ENCODE peak calls at places on chromosomes 11 and 22, in five cellular contexts. J is A549, S is AG04450, I is left ventricle myocardium inferior, A is adrenal gland. K is an unnamed sample. For H3K9me3, the result is how much of the 10 kb centered on the place peaks cover.

GRCh38 chr11:118605116-118605867 is 2.1 kb upstream of the PHLDB1 start:
- DNase-seq in S (peak), I (peak), A (peak), J (no peak), K (peak)

GRCh38 chr22:18968011-18968749 is 32.1 kb upstream of the PRODH start:
- DNase-seq in S (no peak), I (no peak), J (no peak), A (peak), K (peak)

GRCh38 chr22:45585437-45585755 is 82.7 kb downstream of the FBLN1 start:
- DNase-seq in J (peak), A (no peak), I (no peak), S (no peak), K (no peak)

GRCh38 chr22:48714231-48714630 is 1113.4 kb downstream of the BRD1 start:
- DNase-seq in J (no peak), I (peak), A (no peak), S (no peak), K (no peak)

GRCh38 chr11:82458777-82459176 is 274.9 kb downstream of the FAM181B start:
- DNase-seq in I (no peak), S (no peak), J (no peak), A (no peak), K (no peak)

GRCh38 chr22:21632237-21632895 is at the start of gene CCDC116:
- DNase-seq in A (no peak), S (no peak), I (no peak), J (peak), K (peak)

GRCh38 chr11:7673724-7674434 is 579 bp upstream of the CYB5R2 start:
- DNase-seq in S (no peak), A (no peak), J (no peak), I (no peak), K (peak)

GRCh38 chr11:89433278-89433677 is 57.9 kb downstream of the NOX4 start:
- DNase-seq in I (no peak), S (no peak), J (no peak), A (no peak), K (no peak)

GRCh38 chr11:119774180-119774763 is 45.3 kb upstream of the NECTIN1 start:
- DNase-seq in J (no peak), A (no peak), S (no peak), I (no peak), K (no peak)

GRCh38 chr11:110795124-110795624 is 82.9 kb upstream of the ARHGAP20 start:
- DNase-seq in A (no peak), I (no peak), S (no peak), J (no peak), K (no peak)

GRCh38 chr11:62689421-62690183 is at the start of gene LRRN4CL:
- DNase-seq in I (peak), J (no peak), A (peak), S (peak), K (peak)

GRCh38 chr11:10876168-10876567 is 18.3 kb upstream of the ZBED5 start:
- DNase-seq in A (no peak), S (no peak), I (no peak), J (no peak), K (no peak)

GRCh38 chr22:34845391-34845790 is 220.6 kb upstream of the ISX start:
- DNase-seq in S (no peak), J (no peak), A (no peak), I (no peak), K (no peak)

GRCh38 chr11:4683020-4683419 is 14.6 kb downstream of the OR51E2 start:
- DNase-seq in S (peak), I (no peak), A (no peak), J (no peak), K (no peak)

GRCh38 chr11:119316729-119317591 is at the start of gene MCAM:
- DNase-seq in J (no peak), A (no peak), I (peak), S (no peak), K (no peak)

GRCh38 chr11:134592391-134592990 is 180.4 kb upstream of the B3GAT1 start:
- DNase-seq in A (no peak), I (no peak), S (no peak), J (peak), K (peak)

GRCh38 chr11:73258104-73258684 is 13.9 kb upstream of the P2RY6 start:
- DNase-seq in A (no peak), J (no peak), S (no peak), I (no peak), K (no peak)

GRCh38 chr11:6596237-6596877 is 7.1 kb downstream of the RRP8 start:
- DNase-seq in A (no peak), J (no peak), I (no peak), S (no peak), K (no peak)

GRCh38 chr11:86484164-86484794 is 109.6 kb downstream of the CCDC81 start:
- DNase-seq in I (peak), S (peak), A (peak), J (peak), K (no peak)

GRCh38 chr22:31496735-31497146 is 405 bp downstream of the SFI1 start:
- DNase-seq in S (no peak), A (peak), I (no peak), J (no peak), K (peak)

GRCh38 chr11:130160460-130161090 is 993 bp downstream of the ST14 start:
- DNase-seq in I (no peak), S (no peak), A (no peak), J (no peak), K (no peak)

GRCh38 chr22:17171313-17172171 is 12.5 kb upstream of the HDHD5 start:
- DNase-seq in A (peak), S (peak), J (peak), I (peak), K (peak)

GRCh38 chr11:66115638-66116410 is 45.8 kb downstream of the PACS1 start:
- DNase-seq in I (no peak), J (no peak), A (no peak), S (no peak), K (no peak)
- H3K4me3 ChIP-seq in I (no peak), J (no peak), A (no peak), S (no peak), K (no peak)

GRCh38 chr11:34425360-34425759 is 13.4 kb upstream of the CAT start:
- DNase-seq in I (no peak), S (no peak), J (no peak), A (no peak), K (no peak)

GRCh38 chr11:34426766-34427170 is 12.0 kb upstream of the CAT start:
- DNase-seq in J (no peak), A (no peak), I (no peak), S (peak), K (no peak)

GRCh38 chr11:34427171-34427805 is 11.4 kb upstream of the CAT start:
- DNase-seq in S (peak), J (peak), I (no peak), A (no peak), K (no peak)

GRCh38 chr11:34425863-34426262 is 12.9 kb upstream of the CAT start:
- DNase-seq in I (no peak), A (no peak), S (no peak), J (no peak), K (no peak)

GRCh38 chr11:34423300-34423699 is 15.4 kb upstream of the CAT start:
- DNase-seq in S (no peak), I (no peak), A (no peak), J (no peak), K (no peak)
- TF ChIP-seq CTCF in S (no peak), I (no peak), A (no peak), J (no peak), K (no peak)

GRCh38 chr11:114942207-114942606 is 263.9 kb downstream of the NXPE2 start:
- DNase-seq in J (no peak), I (no peak), A (no peak), S (no peak), K (no peak)

DNA sequence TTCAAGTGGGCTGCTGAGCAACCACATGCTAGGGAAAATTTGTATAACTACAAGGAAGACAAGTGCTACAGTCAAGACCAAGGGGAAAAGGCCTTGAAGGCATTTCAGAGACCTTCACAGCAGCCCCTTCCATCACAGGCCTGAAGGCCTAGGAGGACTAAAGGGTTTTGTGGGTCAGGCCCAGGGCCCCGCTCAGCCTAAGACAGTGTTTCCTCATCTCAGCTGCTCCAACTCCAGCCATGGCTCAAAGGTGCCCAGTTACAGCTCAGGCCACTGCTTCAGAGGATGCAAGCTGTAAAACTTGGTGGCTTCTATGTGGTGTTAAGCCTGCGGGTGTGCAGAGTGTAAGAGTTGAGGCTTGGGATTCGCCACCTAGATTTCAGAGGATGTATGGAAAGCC is 260.5 kb downstream of the NXPE2 start:
- DNase-seq in J (no peak), S (no peak), I (no peak), A (no peak), K (no peak)
- H3K9me3 ChIP-seq in J (under half), S (under half), I (under half), A (under half), K (under half)

GRCh38 chr11:46117842-46118241 is 3.4 kb downstream of the PHF21A start:
- DNase-seq in J (no peak), A (no peak), S (no peak), I (no peak), K (no peak)
- H3K4me3 ChIP-seq in J (no peak), A (no peak), S (peak), I (peak), K (no peak)